ENCODE peak calls at places on chromosome 14, in five cellular contexts. One of them, this sample, is unnamed.

GRCh38 chr14:36942522-36943245 is 229.7 kb downstream of the SLC25A21 start:
- DNase-seq in HepG2: no peak
- DNase-seq in K562: no peak
- DNase-seq in GM12878: no peak
- DNase-seq in SK-N-SH: no peak
- DNase-seq in this sample: no peak

GRCh38 chr14:67579040-67579439 is 21.0 kb downstream of the PIGH start:
- DNase-seq in K562: no peak
- DNase-seq in SK-N-SH: no peak
- DNase-seq in HepG2: no peak
- DNase-seq in GM12878: no peak
- DNase-seq in this sample: no peak

GRCh38 chr14:103521438-103521961 is 1.1 kb downstream of the CKB start:
- DNase-seq in SK-N-SH: peak
- DNase-seq in HepG2: no peak
- DNase-seq in GM12878: no peak
- DNase-seq in K562: peak
- DNase-seq in this sample: no peak

GRCh38 chr14:75363570-75364227 is 64.1 kb upstream of the JDP2 start:
- DNase-seq in HepG2: no peak
- DNase-seq in K562: no peak
- DNase-seq in SK-N-SH: no peak
- DNase-seq in GM12878: no peak
- DNase-seq in this sample: no peak

GRCh38 chr14:44316647-44317432 is 190.2 kb downstream of the FSCB start:
- DNase-seq in HepG2: peak
- DNase-seq in SK-N-SH: no peak
- DNase-seq in K562: peak
- DNase-seq in GM12878: no peak
- DNase-seq in this sample: peak

GRCh38 chr14:82354126-82354525 is 820.5 kb upstream of the SEL1L start:
- DNase-seq in SK-N-SH: no peak
- DNase-seq in HepG2: no peak
- DNase-seq in GM12878: no peak
- DNase-seq in K562: no peak
- DNase-seq in this sample: no peak

GRCh38 chr14:23600322-23600707 is 21.7 kb upstream of the JPH4 start:
- DNase-seq in K562: no peak
- DNase-seq in GM12878: no peak
- DNase-seq in HepG2: no peak
- DNase-seq in SK-N-SH: no peak
- DNase-seq in this sample: no peak

GRCh38 chr14:24481622-24482324 is 26.3 kb downstream of the CMA1 start:
- DNase-seq in HepG2: peak
- DNase-seq in GM12878: peak
- DNase-seq in SK-N-SH: peak
- DNase-seq in K562: peak
- DNase-seq in this sample: peak

GRCh38 chr14:65834051-65834450 is 421.5 kb downstream of the FUT8 start:
- DNase-seq in GM12878: no peak
- DNase-seq in HepG2: no peak
- DNase-seq in SK-N-SH: no peak
- DNase-seq in K562: no peak
- DNase-seq in this sample: no peak

GRCh38 chr14:53549956-53550355 is 396.8 kb upstream of the DDHD1 start:
- DNase-seq in K562: no peak
- DNase-seq in HepG2: no peak
- DNase-seq in GM12878: no peak
- DNase-seq in SK-N-SH: no peak
- DNase-seq in this sample: no peak

GRCh38 chr14:75578786-75579781 is 664 bp downstream of the FLVCR2 start:
- DNase-seq in K562: no peak
- DNase-seq in SK-N-SH: no peak
- DNase-seq in GM12878: no peak
- DNase-seq in HepG2: peak
- DNase-seq in this sample: no peak

GRCh38 chr14:99562848-99563748 is 40.9 kb downstream of the CCDC85C start:
- DNase-seq in GM12878: no peak
- DNase-seq in K562: peak
- DNase-seq in SK-N-SH: peak
- DNase-seq in HepG2: peak
- DNase-seq in this sample: no peak

GRCh38 chr14:36086629-36087380 is 89.7 kb downstream of the PTCSC3 start:
- DNase-seq in K562: no peak
- DNase-seq in HepG2: no peak
- DNase-seq in GM12878: no peak
- DNase-seq in SK-N-SH: no peak
- DNase-seq in this sample: no peak

GRCh38 chr14:61558271-61558670 is 137.0 kb upstream of the HIF1A start:
- DNase-seq in HepG2: no peak
- DNase-seq in GM12878: no peak
- DNase-seq in K562: no peak
- DNase-seq in SK-N-SH: no peak
- DNase-seq in this sample: no peak

GRCh38 chr14:55599250-55599879 is 19.4 kb downstream of the KTN1 start:
- DNase-seq in HepG2: peak
- DNase-seq in SK-N-SH: no peak
- DNase-seq in K562: no peak
- DNase-seq in GM12878: no peak
- DNase-seq in this sample: peak

GRCh38 chr14:102233081-102233480 is 71.9 kb downstream of the MOK start:
- DNase-seq in GM12878: no peak
- DNase-seq in SK-N-SH: no peak
- DNase-seq in K562: no peak
- DNase-seq in HepG2: no peak
- DNase-seq in this sample: no peak

GRCh38 chr14:104292084-104292970 is 153.9 kb downstream of the KIF26A start:
- DNase-seq in HepG2: no peak
- DNase-seq in SK-N-SH: no peak
- DNase-seq in GM12878: no peak
- DNase-seq in K562: no peak
- DNase-seq in this sample: no peak

GRCh38 chr14:101562659-101563351 is 1.5 kb downstream of the DIO3 start:
- DNase-seq in SK-N-SH: peak
- DNase-seq in HepG2: no peak
- DNase-seq in GM12878: no peak
- DNase-seq in K562: no peak
- DNase-seq in this sample: no peak

GRCh38 chr14:75822522-75823288 is 159.1 kb downstream of the TGFB3 start:
- DNase-seq in SK-N-SH: no peak
- DNase-seq in HepG2: no peak
- DNase-seq in GM12878: no peak
- DNase-seq in K562: no peak
- DNase-seq in this sample: peak

DNA sequence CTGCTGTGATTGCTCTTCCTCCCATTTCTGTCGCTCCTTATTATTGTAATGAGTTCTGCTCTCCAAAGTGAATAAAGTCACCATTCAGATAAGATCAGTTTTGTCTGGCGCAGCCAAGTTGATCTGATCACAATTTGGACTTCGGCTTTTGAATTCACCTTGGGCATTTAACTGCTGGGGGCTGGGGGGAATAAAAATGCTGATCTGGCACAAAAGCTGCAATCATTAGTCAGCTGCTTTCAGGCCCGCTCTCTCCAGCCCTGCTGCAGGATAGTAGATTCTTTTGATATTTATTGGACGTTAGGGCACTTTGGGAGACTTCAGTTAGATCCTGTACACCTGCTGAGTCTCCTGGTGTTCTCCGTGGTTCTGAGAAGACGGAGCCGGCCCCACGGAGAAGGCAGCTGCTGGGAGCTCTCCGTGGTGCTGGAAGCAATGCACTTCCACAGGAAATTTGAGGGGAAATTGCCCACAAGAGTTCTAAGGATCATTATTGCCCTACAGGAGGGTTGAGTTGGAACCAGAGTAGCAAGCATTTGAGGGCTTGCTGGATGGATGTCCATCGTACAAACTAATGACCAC is 12.2 kb upstream of the NRXN3 start:
- DNase-seq in GM12878: no peak
- DNase-seq in SK-N-SH: no peak
- DNase-seq in K562: peak
- DNase-seq in HepG2: peak
- DNase-seq in this sample: no peak
- TF ChIP-seq JUND in GM12878: no peak
- TF ChIP-seq JUND in SK-N-SH: no peak
- TF ChIP-seq JUND in K562: no peak
- TF ChIP-seq JUND in HepG2: no peak
- TF ChIP-seq JUND in this sample: no peak

GRCh38 chr14:70714055-70714550 is 72.4 kb downstream of the TTC9 start:
- DNase-seq in SK-N-SH: peak
- DNase-seq in HepG2: peak
- DNase-seq in K562: peak
- DNase-seq in GM12878: peak
- DNase-seq in this sample: peak
- TF ChIP-seq REST in SK-N-SH: no peak
- TF ChIP-seq REST in HepG2: no peak
- TF ChIP-seq REST in K562: no peak
- TF ChIP-seq REST in GM12878: no peak
- TF ChIP-seq REST in this sample: no peak

DNA sequence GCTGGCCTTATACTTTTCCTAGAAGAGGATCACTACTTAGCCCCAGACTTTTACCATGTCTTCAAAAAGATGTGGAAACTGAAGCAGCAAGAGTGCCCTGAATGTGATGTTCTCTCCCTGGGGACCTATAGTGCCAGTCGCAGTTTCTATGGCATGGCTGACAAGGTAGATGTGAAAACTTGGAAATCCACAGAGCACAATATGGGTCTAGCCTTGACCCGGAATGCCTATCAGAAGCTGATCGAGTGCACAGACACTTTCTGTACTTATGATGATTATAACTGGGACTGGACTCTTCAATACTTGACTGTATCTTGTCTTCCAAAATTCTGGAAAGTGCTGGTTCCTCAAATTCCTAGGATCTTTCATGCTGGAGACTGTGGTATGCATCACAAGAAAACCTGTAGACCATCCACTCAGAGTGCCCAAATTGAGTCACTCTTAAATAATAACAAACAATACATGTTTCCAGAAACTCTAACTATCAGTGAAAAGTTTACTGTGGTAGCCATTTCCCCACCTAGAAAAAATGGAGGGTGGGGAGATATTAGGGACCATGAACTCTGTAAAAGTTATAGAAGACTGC is 1.5 kb downstream of the MGAT2 start:
- DNase-seq in K562: no peak
- DNase-seq in SK-N-SH: no peak
- DNase-seq in GM12878: no peak
- DNase-seq in HepG2: no peak
- DNase-seq in this sample: no peak
- TF ChIP-seq JUND in K562: no peak
- TF ChIP-seq JUND in SK-N-SH: no peak
- TF ChIP-seq JUND in GM12878: no peak
- TF ChIP-seq JUND in HepG2: no peak
- TF ChIP-seq JUND in this sample: no peak

GRCh38 chr14:72606879-72607278 is 287.0 kb downstream of the DPF3 start:
- DNase-seq in HepG2: no peak
- DNase-seq in K562: no peak
- DNase-seq in GM12878: no peak
- DNase-seq in SK-N-SH: no peak
- DNase-seq in this sample: no peak

GRCh38 chr14:72608391-72609204 is 285.3 kb downstream of the DPF3 start:
- DNase-seq in SK-N-SH: no peak
- DNase-seq in HepG2: no peak
- DNase-seq in K562: peak
- DNase-seq in GM12878: no peak
- DNase-seq in this sample: peak

GRCh38 chr14:72605921-72606220 is 288.0 kb downstream of the DPF3 start:
- DNase-seq in GM12878: no peak
- DNase-seq in SK-N-SH: no peak
- DNase-seq in K562: no peak
- DNase-seq in HepG2: no peak
- DNase-seq in this sample: no peak

GRCh38 chr14:72609205-72609916 is 284.5 kb downstream of the DPF3 start:
- DNase-seq in GM12878: no peak
- DNase-seq in SK-N-SH: no peak
- DNase-seq in K562: no peak
- DNase-seq in HepG2: no peak
- DNase-seq in this sample: no peak

GRCh38 chr14:72607386-72608125 is 286.3 kb downstream of the DPF3 start:
- DNase-seq in SK-N-SH: no peak
- DNase-seq in GM12878: no peak
- DNase-seq in HepG2: no peak
- DNase-seq in K562: no peak
- DNase-seq in this sample: no peak
- TF ChIP-seq REST in SK-N-SH: no peak
- TF ChIP-seq REST in GM12878: no peak
- TF ChIP-seq REST in HepG2: no peak
- TF ChIP-seq REST in K562: no peak
- TF ChIP-seq REST in this sample: no peak

GRCh38 chr14:77302926-77303325 is 17.8 kb downstream of the POMT2 start:
- DNase-seq in HepG2: peak
- DNase-seq in GM12878: no peak
- DNase-seq in SK-N-SH: no peak
- DNase-seq in K562: peak
- DNase-seq in this sample: peak
- TF ChIP-seq JUND in HepG2: peak
- TF ChIP-seq JUND in GM12878: no peak
- TF ChIP-seq JUND in SK-N-SH: no peak
- TF ChIP-seq JUND in K562: peak
- TF ChIP-seq JUND in this sample: peak

DNA sequence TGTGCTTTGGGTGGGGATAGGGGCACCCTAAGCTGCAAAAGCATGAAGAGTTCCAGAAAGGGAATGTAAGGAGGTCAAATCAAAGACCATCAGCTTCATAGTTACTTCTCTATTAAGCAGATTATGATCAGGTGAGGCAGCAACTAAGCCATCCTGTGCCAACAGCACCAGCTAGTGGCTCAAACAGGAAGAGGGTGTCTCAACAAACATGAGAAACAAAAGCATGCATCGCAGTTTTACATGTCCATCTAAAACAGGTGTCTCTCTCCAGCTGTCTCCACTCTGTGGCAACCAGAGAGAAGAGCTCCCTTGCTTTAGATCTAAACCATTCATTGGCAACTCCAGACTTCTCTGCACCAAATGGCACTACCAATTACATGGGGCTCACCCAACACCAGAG is 52.9 kb downstream of the ACTN1 start:
- DNase-seq in HepG2: no peak
- DNase-seq in GM12878: no peak
- DNase-seq in SK-N-SH: no peak
- DNase-seq in K562: no peak
- DNase-seq in this sample: no peak
- TF ChIP-seq REST in HepG2: no peak
- TF ChIP-seq REST in GM12878: no peak
- TF ChIP-seq REST in SK-N-SH: no peak
- TF ChIP-seq REST in K562: no peak
- TF ChIP-seq REST in this sample: no peak

This sample was measured in HCT116.